ENCODE peak calls at places on chromosomes 4 and X, in five cellular contexts. N is stromal cell of bone marrow, R is sigmoid colon, O is HEK293T, U is psoas muscle. E is an unnamed sample.

GRCh38 chr4:125187621-125188176 is 127.1 kb upstream of the FAT4 start:
- DNase-seq in O (no peak), R (no peak), U (no peak), N (peak), E (no peak)

GRCh38 chr4:177673980-177674504 is 231.8 kb upstream of the AGA start:
- DNase-seq in U (no peak), R (no peak), O (no peak), N (no peak), E (no peak)

GRCh38 chr4:13918110-13918509 is 290.6 kb upstream of the BOD1L1 start:
- DNase-seq in O (no peak), R (peak), U (no peak), N (peak), E (peak)

GRCh38 chr4:75502671-75503070 is 11.5 kb downstream of the RCHY1 start:
- DNase-seq in N (no peak), R (no peak), U (no peak), O (no peak), E (no peak)

GRCh38 chrX:69243276-69243675 is 78.0 kb upstream of the PJA1 start:
- DNase-seq in R (no peak), O (no peak), U (no peak), N (no peak), E (no peak)

GRCh38 chr4:7285244-7286122 is 93.1 kb downstream of the SORCS2 start:
- DNase-seq in U (no peak), N (no peak), O (no peak), R (no peak), E (no peak)

GRCh38 chr4:110163327-110164070 is 34.9 kb downstream of the ELOVL6 start:
- DNase-seq in O (no peak), R (no peak), N (peak), U (no peak), E (no peak)

GRCh38 chr4:88189881-88190585 is 31.6 kb upstream of the ABCG2 start:
- DNase-seq in U (no peak), R (no peak), N (no peak), O (no peak), E (no peak)

GRCh38 chr4:168777277-168777965 is 232.6 kb downstream of the CBR4 start:
- DNase-seq in N (no peak), R (no peak), O (no peak), U (no peak), E (no peak)

GRCh38 chr4:12689457-12689856 is 794.7 kb downstream of the RAB28 start:
- DNase-seq in O (no peak), R (no peak), N (peak), U (no peak), E (no peak)

GRCh38 chr4:71251266-71251665 is 87.6 kb upstream of the SLC4A4 start:
- DNase-seq in R (no peak), U (no peak), N (no peak), O (no peak), E (no peak)

GRCh38 chr4:100880012-100880411 is 362.2 kb upstream of the EMCN start:
- DNase-seq in O (no peak), U (no peak), R (no peak), N (no peak), E (no peak)

GRCh38 chr4:82865592-82865991 is 25.4 kb downstream of the SEC31A start:
- DNase-seq in N (peak), U (no peak), O (no peak), R (no peak), E (no peak)

GRCh38 chr4:177485528-177485927 is 43.3 kb upstream of the AGA start:
- DNase-seq in N (peak), O (no peak), U (no peak), R (no peak), E (no peak)

GRCh38 chr4:87679449-87680169 is 29.5 kb downstream of the DMP1 start:
- DNase-seq in R (peak), O (peak), U (peak), N (peak), E (no peak)

GRCh38 chr4:17687237-17687857 is 72.9 kb downstream of the MED28 start:
- DNase-seq in O (peak), N (no peak), U (no peak), R (no peak), E (no peak)

GRCh38 chr4:186368291-186368690 is 102.3 kb downstream of the F11 start:
- DNase-seq in O (no peak), N (no peak), U (no peak), R (no peak), E (no peak)

GRCh38 chrX:70481871-70482270 is 37.2 kb downstream of the DLG3 start:
- DNase-seq in U (no peak), R (no peak), N (no peak), O (no peak), E (no peak)

E was measured in posterior vena cava.